ENCODE peak calls at places on chromosome 17, in four cellular contexts. T is GM06990; L is CD4-positive, alpha-beta T cell; A is mesothelial cell of epicardium. C is an unnamed sample.

GRCh38 chr17:76382803-76383644 is 1.4 kb upstream of the SPHK1 start:
- DNase-seq in A (peak; percentile 67), L (peak; percentile 30), T (peak; percentile 73), C (peak; percentile 81)

GRCh38 chr17:77792626-77793025 is 165.9 kb upstream of the TNRC6C start:
- DNase-seq in A (no peak), T (no peak), L (no peak), C (no peak)

GRCh38 chr17:40515491-40516041 is 14.1 kb upstream of the TNS4 start:
- DNase-seq in T (no peak), L (no peak), A (no peak), C (no peak)

GRCh38 chr17:45353047-45353446 is 36.2 kb upstream of the MAP3K14 start:
- DNase-seq in A (no peak), L (no peak), T (peak; percentile 63), C (peak; percentile 66)

GRCh38 chr17:36142230-36142629 is 34.2 kb downstream of the TBC1D3B start:
- DNase-seq in L (no peak), T (no peak), A (no peak), C (no peak)

GRCh38 chr17:62627904-62628603 is 584 bp downstream of the MRC2 start:
- DNase-seq in T (peak; percentile 52), L (no peak), A (peak; percentile 55), C (peak; percentile 54)

GRCh38 chr17:34443832-34444469 is 80.9 kb upstream of the CCL1 start:
- DNase-seq in L (no peak), T (no peak), A (no peak), C (no peak)

GRCh38 chr17:27353469-27354050 is 59.6 kb downstream of the WSB1 start:
- DNase-seq in L (peak; percentile 64), T (peak; percentile 92), A (peak; percentile 87), C (peak; percentile 97)

GRCh38 chr17:73232587-73233373 is 28.9 kb downstream of the CPSF4L start:
- DNase-seq in T (no peak), A (peak; percentile 62), L (no peak), C (peak; percentile 41)

GRCh38 chr17:1907818-1908698 is 78.3 kb downstream of the RPA1 start:
- DNase-seq in T (peak; percentile 36), L (no peak), A (no peak), C (no peak)

GRCh38 chr17:81471804-81472456 is 40.7 kb downstream of the ACTG1 start:
- DNase-seq in A (no peak), T (no peak), L (no peak), C (no peak)

GRCh38 chr17:76988796-76989195 is 120.6 kb downstream of the MGAT5B start:
- DNase-seq in T (no peak), A (no peak), L (no peak), C (no peak)

GRCh38 chr17:27544350-27545131 is 86.4 kb upstream of the LGALS9 start:
- DNase-seq in A (no peak), T (peak; percentile 87), L (no peak), C (peak; percentile 85)

GRCh38 chr17:1294157-1294717 is 14.8 kb downstream of the TRARG1 start:
- DNase-seq in L (peak; percentile 62), A (no peak), T (no peak), C (no peak)

GRCh38 chr17:57548421-57549385 is 196.4 kb downstream of the CCDC182 start:
- DNase-seq in T (no peak), L (no peak), A (no peak), C (no peak)

GRCh38 chr17:41777579-41778188 is 8.8 kb downstream of the JUP start:
- DNase-seq in L (no peak), T (no peak), A (no peak), C (no peak)

GRCh38 chr17:5585814-5586558 is 1.7 kb upstream of the NLRP1 start:
- DNase-seq in L (no peak), A (no peak), T (peak; percentile 39), C (no peak)

GRCh38 chr17:8300226-8300625 is 5.0 kb upstream of the SLC25A35 start:
- DNase-seq in A (no peak), L (no peak), T (no peak), C (no peak)

DNA sequence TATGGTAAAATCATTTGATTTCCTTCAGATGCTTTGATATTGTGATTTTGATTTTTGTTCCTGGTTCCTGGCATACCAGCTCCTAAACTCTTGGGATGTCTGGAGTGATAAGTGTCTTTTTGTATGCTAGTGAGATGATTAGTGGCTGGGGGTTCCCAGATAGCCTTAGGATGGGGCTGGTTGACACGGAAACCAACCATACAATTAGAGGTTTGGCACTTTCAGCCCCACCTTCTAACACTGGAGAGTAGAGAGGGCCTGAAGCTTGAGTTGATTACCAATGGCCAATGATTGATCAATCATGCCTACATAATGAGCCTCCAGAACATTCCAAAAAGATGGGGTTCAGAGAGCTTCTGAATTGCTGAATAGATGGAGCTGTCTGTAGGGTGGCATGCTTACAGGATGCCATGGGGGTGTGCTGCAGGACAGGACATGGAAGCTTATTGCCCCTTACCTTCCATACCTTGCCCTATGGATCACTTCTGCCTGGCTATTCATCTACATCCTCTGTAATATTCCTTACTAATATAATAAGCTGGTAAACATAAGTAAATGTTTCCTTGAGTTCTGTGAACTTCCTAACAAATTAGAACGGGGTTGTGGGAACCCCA is 22.8 kb downstream of the RNF112 start:
- DNase-seq in L (no peak), A (no peak), T (no peak), C (no peak)
- TF ChIP-seq CTCF in L (no peak), A (no peak), T (peak; percentile 6), C (no peak)

DNA sequence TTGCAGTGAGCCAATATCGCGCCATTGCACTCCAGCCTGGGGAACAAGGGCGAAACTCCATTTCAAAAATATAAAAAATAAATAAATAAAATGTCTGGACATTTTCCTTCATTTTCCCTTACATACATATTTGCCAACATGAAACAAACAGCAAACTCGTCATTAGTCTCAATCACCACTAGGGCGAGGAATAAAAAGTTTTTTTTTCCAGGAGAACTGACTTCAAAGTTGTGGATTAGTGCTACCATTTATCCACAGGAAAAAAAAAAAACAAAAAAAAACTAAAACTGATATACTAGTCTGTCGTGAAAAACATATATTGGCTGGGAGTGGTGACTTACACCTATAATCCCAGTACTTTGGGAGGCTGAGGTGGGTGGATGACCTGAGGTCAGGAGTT is 77.0 kb upstream of the MTMR4 start:
- DNase-seq in L (no peak), T (no peak), A (no peak), C (no peak)
- TF ChIP-seq CTCF in L (no peak), T (no peak), A (peak; percentile 71), C (no peak)

GRCh38 chr17:29567362-29568330 is 809 bp upstream of the ABHD15 start:
- DNase-seq in T (peak; percentile 88), A (peak; percentile 67), L (peak; percentile 63), C (peak; percentile 85)
- TF ChIP-seq CTCF in T (peak; percentile 68), A (peak; percentile 22), L (peak; percentile 32), C (peak; percentile 45)

DNA sequence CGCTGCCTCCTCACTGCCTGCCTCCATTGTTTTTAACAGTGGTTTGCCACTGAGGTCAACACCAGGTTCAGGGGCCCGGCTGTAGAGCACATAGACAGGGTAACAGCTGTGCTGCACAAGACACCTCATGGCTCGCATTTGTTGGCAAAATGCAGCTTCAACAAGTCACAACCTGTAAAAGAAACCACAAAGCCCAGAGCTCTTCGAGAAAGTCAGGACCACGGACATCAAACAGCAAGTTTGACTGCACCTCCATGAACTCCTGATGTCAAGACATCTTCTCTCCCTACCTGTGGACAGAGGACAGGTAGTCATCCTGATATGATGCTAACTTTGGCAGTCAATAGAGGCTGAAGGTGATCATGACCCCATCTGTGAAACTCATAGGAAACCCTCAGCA is 142.4 kb upstream of the SOX9 start:
- DNase-seq in L (no peak), A (no peak), T (no peak), C (no peak)
- TF ChIP-seq CTCF in L (no peak), A (no peak), T (no peak), C (no peak)

GRCh38 chr17:39095309-39095686 is 56.1 kb downstream of the PLXDC1 start:
- DNase-seq in A (no peak), L (no peak), T (no peak), C (no peak)

GRCh38 chr17:39094607-39095308 is 56.7 kb downstream of the PLXDC1 start:
- DNase-seq in T (peak; percentile 33), A (no peak), L (peak; percentile 17), C (no peak)

GRCh38 chr17:39090400-39090799 is 61.0 kb downstream of the PLXDC1 start:
- DNase-seq in A (no peak), T (no peak), L (no peak), C (no peak)

GRCh38 chr17:39090832-39091622 is 60.4 kb downstream of the PLXDC1 start:
- DNase-seq in L (no peak), T (no peak), A (no peak), C (no peak)

DNA sequence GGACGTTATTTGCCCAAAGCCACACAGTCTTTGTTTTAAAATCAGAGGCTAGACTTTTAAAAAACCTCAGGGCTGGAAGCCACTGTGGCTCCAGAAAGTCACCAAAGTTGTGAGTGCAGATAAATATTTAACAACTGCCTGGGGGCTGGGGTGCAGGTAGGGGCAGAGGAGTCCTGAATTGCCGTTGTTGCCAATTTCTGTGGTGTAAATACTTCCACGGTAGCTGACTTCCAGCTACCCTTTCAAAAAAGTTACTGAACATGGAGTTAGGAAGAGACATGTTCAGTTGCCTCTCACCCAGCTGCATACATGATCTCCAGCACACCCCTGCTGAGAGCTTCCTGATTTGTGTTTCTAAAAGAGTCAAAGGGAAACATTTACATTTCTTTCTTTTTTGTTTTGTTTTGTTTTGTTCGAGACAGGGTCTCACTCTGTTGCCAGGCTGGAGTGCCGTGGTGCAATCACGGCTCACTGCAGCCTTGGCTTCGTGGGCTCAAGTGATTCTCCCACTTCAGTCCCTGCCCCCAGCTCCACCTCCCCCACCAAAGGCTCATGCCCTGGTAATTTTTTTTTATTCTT is 58.7 kb downstream of the PLXDC1 start:
- DNase-seq in T (no peak), A (no peak), L (no peak), C (no peak)
- TF ChIP-seq CTCF in T (no peak), A (no peak), L (no peak), C (no peak)

DNA sequence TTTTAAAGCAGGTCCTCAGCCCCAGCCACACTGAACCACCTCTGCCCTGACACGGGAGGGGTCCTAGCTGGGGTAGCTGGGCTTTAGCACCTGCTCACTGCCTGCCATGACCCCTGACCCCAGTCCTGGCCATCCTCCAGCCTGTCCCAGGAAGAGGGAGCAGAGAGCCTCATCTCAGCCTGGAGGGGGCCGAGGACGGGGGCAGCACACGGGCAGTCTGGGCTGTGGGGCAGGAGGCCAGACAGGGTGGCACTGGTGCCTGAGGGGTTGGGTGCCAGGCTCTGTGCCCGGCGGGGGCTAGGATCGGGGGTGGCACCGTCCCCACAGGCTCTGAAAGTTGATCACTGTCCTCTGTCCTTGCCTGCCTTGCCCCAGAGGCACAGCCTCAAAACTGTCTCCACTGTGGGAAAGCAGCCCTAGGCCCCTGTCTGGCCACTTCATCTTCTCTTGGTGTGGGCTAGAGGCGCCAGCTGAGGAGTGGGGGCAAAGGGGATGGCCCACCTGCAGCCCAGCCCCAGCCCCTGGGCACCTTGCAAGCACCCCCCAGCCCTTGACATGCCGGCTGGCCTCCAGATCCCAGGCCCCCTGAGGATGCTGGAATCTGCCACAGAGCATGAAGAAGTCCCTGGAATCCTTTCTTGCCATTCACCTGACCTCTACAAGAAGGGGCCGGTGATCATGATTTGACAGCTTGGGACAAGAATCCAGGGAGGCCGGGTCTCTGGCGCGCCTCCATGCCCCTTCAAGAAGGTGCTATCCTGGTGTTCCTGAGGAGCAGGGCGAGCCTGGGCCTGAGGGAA is 15.7 kb downstream of the ENDOV start:
- DNase-seq in A (no peak), T (peak; percentile 5), L (no peak), C (no peak)
- TF ChIP-seq CTCF in A (no peak), T (no peak), L (no peak), C (no peak)

C was measured in GM10248.